ENCODE peak calls at places on chromosomes 12 and 14, in six cellular contexts. A is T-helper 2 cell, X is AG08395, N is left cardiac atrium, Q is stomach, Z is anterior cingulate cortex. F is an unnamed sample.

GRCh38 chr14:74913986-74914573 is 9.0 kb downstream of the RPS6KL1 start:
- DNase-seq in Q (peak), X (peak), Z (peak), A (no peak), N (peak), F (no peak)

GRCh38 chr12:121776190-121777098 is 17.0 kb downstream of the RHOF start:
- DNase-seq in Q (peak), Z (peak), N (peak), A (peak), X (peak), F (peak)

GRCh38 chr12:92899388-92900001 is 29.6 kb downstream of the EEA1 start:
- DNase-seq in X (peak), A (no peak), Q (peak), Z (peak), N (peak), F (no peak)

GRCh38 chr12:24795699-24796385 is 153.1 kb downstream of the BCAT1 start:
- DNase-seq in X (no peak), Q (no peak), N (no peak), A (no peak), Z (no peak), F (no peak)

GRCh38 chr12:81465191-81465590 is 294.0 kb downstream of the PPFIA2 start:
- DNase-seq in N (no peak), A (no peak), Z (no peak), Q (no peak), X (no peak), F (no peak)

GRCh38 chr12:20024194-20024593 is 344.1 kb upstream of the PDE3A start:
- DNase-seq in N (no peak), Z (no peak), A (no peak), X (peak), Q (no peak), F (no peak)

GRCh38 chr12:30391766-30392366 is 303.8 kb downstream of the IPO8 start:
- DNase-seq in A (no peak), X (no peak), Q (no peak), Z (no peak), N (no peak), F (no peak)

GRCh38 chr14:60845523-60845922 is 111.0 kb downstream of the MNAT1 start:
- DNase-seq in X (no peak), Q (no peak), Z (no peak), N (no peak), A (no peak), F (no peak)

GRCh38 chr14:89445252-89445973 is 28.4 kb upstream of the FOXN3 start:
- DNase-seq in Z (no peak), A (peak), Q (no peak), N (no peak), X (no peak), F (no peak)

GRCh38 chr14:104732931-104733681 is 9.1 kb downstream of the ADSS1 start:
- DNase-seq in N (no peak), Z (no peak), Q (peak), X (no peak), A (no peak), F (no peak)

GRCh38 chr14:81454572-81455218 is 54.6 kb upstream of the STON2 start:
- DNase-seq in N (no peak), X (no peak), Q (no peak), Z (no peak), A (no peak), F (no peak)

GRCh38 chr14:22071001-22071400 is 397.4 kb upstream of the OR4E1 start:
- DNase-seq in A (no peak), Z (no peak), Q (no peak), X (no peak), N (no peak), F (peak)

GRCh38 chr12:13156277-13156676 is 40.2 kb upstream of the EMP1 start:
- DNase-seq in Q (no peak), X (no peak), N (no peak), Z (no peak), A (no peak), F (no peak)

GRCh38 chr12:4421590-4422031 is 24.0 kb downstream of the FGF6 start:
- DNase-seq in Z (no peak), Q (no peak), N (no peak), A (no peak), X (peak), F (peak)

GRCh38 chr12:17017402-17017801 is 411.4 kb upstream of the LMO3 start:
- DNase-seq in A (no peak), Z (no peak), N (no peak), Q (no peak), X (no peak), F (no peak)

GRCh38 chr12:6826125-6826733 is 2.0 kb upstream of the P3H3 start:
- DNase-seq in N (peak), Z (no peak), Q (no peak), X (no peak), A (no peak), F (no peak)

GRCh38 chr12:88993655-88994054 is 358.6 kb downstream of the DUSP6 start:
- DNase-seq in A (no peak), Z (no peak), N (no peak), Q (no peak), X (peak), F (no peak)

GRCh38 chr12:88067301-88067700 is 38.1 kb upstream of the C12orf50 start:
- DNase-seq in Q (no peak), N (no peak), A (no peak), X (no peak), Z (no peak), F (no peak)

GRCh38 chr12:80702889-80703605 is 4.4 kb upstream of the MYF6 start:
- DNase-seq in N (peak), Q (no peak), Z (no peak), A (no peak), X (peak), F (no peak)

GRCh38 chr12:3168775-3169221 is 91.6 kb downstream of the TSPAN9 start:
- DNase-seq in X (peak), Q (no peak), Z (no peak), A (peak), N (no peak), F (no peak)

GRCh38 chr12:89825591-89826449 is 117.2 kb upstream of the ATP2B1 start:
- DNase-seq in Q (no peak), X (peak), N (no peak), Z (no peak), A (no peak), F (no peak)

GRCh38 chr12:121198949-121199348 is 11.0 kb upstream of the P2RX4 start:
- DNase-seq in Z (no peak), Q (no peak), N (no peak), X (no peak), A (no peak), F (no peak)

GRCh38 chr14:54711312-54711711 is 144.4 kb downstream of the SAMD4A start:
- DNase-seq in A (no peak), Q (no peak), N (no peak), Z (no peak), X (no peak), F (no peak)

GRCh38 chr12:4996714-4997113 is 47.0 kb upstream of the KCNA5 start:
- DNase-seq in Q (no peak), X (no peak), Z (no peak), N (no peak), A (no peak), F (no peak)

GRCh38 chr12:62252576-62252975 is 7.6 kb upstream of the USP15 start:
- DNase-seq in X (no peak), Q (no peak), N (no peak), Z (no peak), A (no peak), F (no peak)

GRCh38 chr12:121187501-121187900 is 22.4 kb upstream of the P2RX4 start:
- DNase-seq in Q (no peak), X (no peak), A (no peak), N (no peak), Z (no peak), F (no peak)

GRCh38 chr12:85057370-85057963 is 21.3 kb downstream of the LRRIQ1 start:
- DNase-seq in X (peak), Z (no peak), Q (no peak), A (no peak), N (no peak), F (no peak)

GRCh38 chr12:68310370-68310769 is 21.8 kb downstream of the MDM1 start:
- DNase-seq in N (no peak), A (no peak), Z (no peak), Q (no peak), X (peak), F (no peak)

GRCh38 chr12:2284321-2284813 is 231.6 kb downstream of the CACNA1C start:
- DNase-seq in Z (no peak), X (peak), Q (no peak), A (no peak), N (no peak), F (no peak)

GRCh38 chr12:127245437-127245836 is 1021.5 kb upstream of the TMEM132C start:
- DNase-seq in Q (no peak), X (peak), N (no peak), Z (no peak), A (no peak), F (no peak)

GRCh38 chr12:19972325-19973288 is 395.7 kb upstream of the PDE3A start:
- DNase-seq in N (no peak), A (no peak), X (no peak), Z (no peak), Q (no peak), F (no peak)

GRCh38 chr14:88868558-88869159 is 44.2 kb downstream of the TTC8 start:
- DNase-seq in N (no peak), Z (no peak), X (peak), Q (no peak), A (no peak), F (no peak)

F was measured in CD8-positive, alpha-beta memory T cell.